ENCODE peak calls at places on chromosome 4, in eight cellular contexts. Z is choroid plexus epithelial cell, E is esophagus squamous epithelium, J is kidney, T is neural progenitor cell, L is foreskin fibroblast, R is SK-N-SH, O is sigmoid colon. H is an unnamed sample.

GRCh38 chr4:139922625-139923024 is 231.4 kb downstream of the MAML3 start:
- DNase-seq in Z (no peak), E (no peak), J (no peak), T (no peak), L (no peak), R (no peak), O (no peak), H (no peak)

GRCh38 chr4:54495091-54495490 is 162.7 kb upstream of the KIT start:
- DNase-seq in Z (no peak), E (no peak), J (no peak), T (peak), L (no peak), R (no peak), O (no peak), H (no peak)

GRCh38 chr4:178970433-178971140 is 1528.3 kb upstream of the AGA start:
- DNase-seq in Z (no peak), E (no peak), J (no peak), T (no peak), L (no peak), R (no peak), O (no peak), H (no peak)

GRCh38 chr4:139658185-139658584 is 7.4 kb upstream of the MGST2 start:
- DNase-seq in Z (no peak), E (no peak), J (no peak), T (peak), L (no peak), R (no peak), O (no peak), H (no peak)

GRCh38 chr4:185520119-185520518 is 15.2 kb downstream of the PDLIM3 start:
- DNase-seq in Z (peak), E (no peak), J (no peak), T (no peak), L (no peak), R (no peak), O (no peak), H (no peak)

GRCh38 chr4:138869631-138870030 is 145.9 kb upstream of the NOCT start:
- DNase-seq in Z (no peak), E (no peak), J (no peak), T (no peak), L (no peak), R (no peak), O (no peak), H (no peak)

GRCh38 chr4:172895699-172896098 is 272.9 kb upstream of the GALNT7 start:
- DNase-seq in Z (no peak), E (no peak), J (no peak), T (no peak), L (no peak), R (no peak), O (no peak), H (no peak)

GRCh38 chr4:76256032-76256431 is 4.5 kb downstream of the FAM47E start:
- DNase-seq in Z (no peak), E (no peak), J (no peak), T (no peak), L (no peak), R (no peak), O (no peak), H (no peak)

GRCh38 chr4:8723222-8723980 is 130.8 kb downstream of the CPZ start:
- DNase-seq in Z (no peak), E (no peak), J (peak), T (no peak), L (no peak), R (no peak), O (peak), H (peak)

GRCh38 chr4:78552398-78553396 is 1.1 kb downstream of the ANXA3 start:
- DNase-seq in Z (peak), E (no peak), J (no peak), T (peak), L (no peak), R (no peak), O (no peak), H (no peak)

GRCh38 chr4:124092101-124093057 is 620.2 kb downstream of the ANKRD50 start:
- DNase-seq in Z (peak), E (no peak), J (no peak), T (no peak), L (no peak), R (no peak), O (no peak), H (no peak)

GRCh38 chr4:106338671-106339070 is 22.3 kb downstream of the AIMP1 start:
- DNase-seq in Z (no peak), E (no peak), J (no peak), T (no peak), L (no peak), R (no peak), O (no peak), H (no peak)

GRCh38 chr4:92952426-92952825 is 648.7 kb downstream of the GRID2 start:
- DNase-seq in Z (no peak), E (no peak), J (no peak), T (no peak), L (no peak), R (no peak), O (no peak), H (no peak)

GRCh38 chr4:89307446-89308160 is at the start of gene GPRIN3:
- DNase-seq in Z (no peak), E (peak), J (peak), T (peak), L (no peak), R (peak), O (peak), H (no peak)

GRCh38 chr4:95889662-95890061 is 49.8 kb downstream of the PDHA2 start:
- DNase-seq in Z (peak), E (no peak), J (no peak), T (peak), L (no peak), R (no peak), O (no peak), H (no peak)

GRCh38 chr4:141177171-141177570 is 43.5 kb upstream of the ZNF330 start:
- DNase-seq in Z (no peak), E (no peak), J (no peak), T (no peak), L (no peak), R (no peak), O (no peak), H (no peak)

GRCh38 chr4:94570558-94570957 is 118.8 kb downstream of the PDLIM5 start:
- DNase-seq in Z (no peak), E (no peak), J (no peak), T (peak), L (no peak), R (no peak), O (no peak), H (no peak)

GRCh38 chr4:80307774-80308465 is 27.6 kb upstream of the CFAP299 start:
- DNase-seq in Z (peak), E (no peak), J (peak), T (peak), L (peak), R (peak), O (peak), H (no peak)

GRCh38 chr4:854356-854755 is 28.4 kb upstream of the CPLX1 start:
- DNase-seq in Z (no peak), E (no peak), J (peak), T (no peak), L (no peak), R (no peak), O (no peak), H (no peak)

GRCh38 chr4:41154001-41154813 is 60.1 kb downstream of the APBB2 start:
- DNase-seq in Z (no peak), E (no peak), J (no peak), T (no peak), L (no peak), R (no peak), O (no peak), H (no peak)

GRCh38 chr4:1171306-1172227 is 816 bp downstream of the SPON2 start:
- DNase-seq in Z (peak), E (no peak), J (peak), T (peak), L (no peak), R (peak), O (peak), H (no peak)

GRCh38 chr4:146638801-146639351 is at the start of gene POU4F2:
- DNase-seq in Z (peak), E (no peak), J (no peak), T (peak), L (no peak), R (peak), O (no peak), H (no peak)

GRCh38 chr4:174365018-174365587 is 81.4 kb downstream of the CEP44 start:
- DNase-seq in Z (peak), E (no peak), J (no peak), T (peak), L (no peak), R (peak), O (no peak), H (no peak)

GRCh38 chr4:2837110-2837903 is 6.3 kb upstream of the ADD1 start:
- DNase-seq in Z (no peak), E (no peak), J (peak), T (peak), L (no peak), R (peak), O (peak), H (no peak)
- TF ChIP-seq CTCF in Z (peak), E (no peak), J (no peak), T (no peak), L (no peak), R (no peak), O (no peak), H (no peak)

GRCh38 chr4:6676722-6677558 is 16.7 kb upstream of the S100P start:
- DNase-seq in Z (no peak), E (no peak), J (no peak), T (no peak), L (no peak), R (no peak), O (no peak), H (no peak)
- H3K4me3 ChIP-seq in Z (no peak), E (no peak), J (no peak), T (no peak), L (no peak), R (no peak), O (peak), H (no peak)

DNA sequence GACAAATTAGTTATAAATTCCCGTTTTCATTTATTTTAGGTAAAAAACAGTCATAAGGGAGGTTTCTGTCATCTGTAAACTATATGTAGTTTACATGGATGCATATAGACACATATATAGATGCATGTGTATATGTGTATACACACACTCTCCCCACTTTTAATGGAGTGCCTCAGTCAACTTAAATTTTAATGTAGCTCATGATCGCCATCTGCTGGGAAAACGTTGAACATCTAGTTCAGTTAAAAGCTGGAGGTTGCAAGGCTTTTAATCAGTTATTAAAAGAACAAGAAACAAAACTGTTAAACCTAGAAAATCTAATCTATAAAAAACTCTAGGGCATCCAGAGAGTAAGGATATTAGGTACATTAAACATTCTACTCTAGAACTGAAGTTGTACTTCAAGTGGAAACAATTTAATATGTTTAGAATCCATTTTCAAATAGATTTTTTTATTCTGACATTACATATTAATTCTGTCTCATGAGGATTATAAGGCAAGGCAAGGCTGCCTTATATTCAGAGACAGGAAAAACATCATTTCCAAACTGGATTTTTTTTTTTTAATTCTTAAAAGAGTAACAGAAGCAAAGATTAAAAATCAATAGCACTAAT is 122.6 kb downstream of the SHISA3 start:
- DNase-seq in Z (peak), E (no peak), J (no peak), T (peak), L (peak), R (peak), O (no peak), H (peak)
- TF ChIP-seq CTCF in Z (peak), E (peak), J (peak), T (peak), L (peak), R (peak), O (peak), H (peak)

GRCh38 chr4:48149971-48150370 is 15.9 kb upstream of the TXK start:
- DNase-seq in Z (no peak), E (no peak), J (no peak), T (no peak), L (no peak), R (no peak), O (no peak), H (no peak)

GRCh38 chr4:48152259-48152658 is 18.2 kb upstream of the TXK start:
- DNase-seq in Z (no peak), E (no peak), J (no peak), T (no peak), L (no peak), R (no peak), O (no peak), H (no peak)

DNA sequence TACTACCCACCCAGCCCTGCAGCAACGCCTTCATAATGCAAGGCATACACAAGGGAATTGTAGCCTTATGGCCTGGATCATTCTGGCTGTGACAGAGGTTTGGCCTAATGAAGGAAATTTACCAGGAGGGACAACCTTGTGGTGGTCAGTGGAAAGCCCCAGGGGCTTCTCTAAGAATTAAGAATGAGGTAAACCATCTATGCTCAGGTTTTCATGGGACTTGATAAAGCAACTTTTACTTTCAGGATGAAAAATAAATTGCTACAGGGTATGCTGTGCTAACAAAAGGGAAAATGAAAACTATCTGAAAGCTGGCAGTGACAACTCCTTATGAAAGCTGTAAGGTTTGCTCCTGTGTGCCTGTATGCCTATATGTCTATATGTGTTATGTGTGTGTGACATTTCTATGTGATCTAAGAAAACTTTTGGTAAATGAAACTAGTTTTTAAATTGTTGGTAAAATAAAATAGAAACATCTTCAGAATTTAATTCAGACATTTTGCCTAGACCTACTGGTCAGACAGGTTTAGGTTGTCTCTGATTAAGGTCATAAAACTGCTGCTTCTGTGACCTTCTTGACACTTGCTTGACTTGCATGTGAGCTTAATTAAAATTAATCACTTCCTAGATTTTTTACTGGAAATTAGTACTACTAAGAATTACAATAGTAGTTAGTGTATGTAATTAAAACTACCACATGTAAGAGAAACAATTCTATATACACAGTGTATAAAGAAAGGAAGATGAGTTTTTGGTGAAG is 19.9 kb upstream of the TXK start:
- DNase-seq in Z (no peak), E (no peak), J (no peak), T (no peak), L (no peak), R (no peak), O (no peak), H (no peak)
- H3K4me3 ChIP-seq in Z (no peak), E (no peak), J (no peak), T (no peak), L (no peak), R (no peak), O (no peak), H (no peak)

DNA sequence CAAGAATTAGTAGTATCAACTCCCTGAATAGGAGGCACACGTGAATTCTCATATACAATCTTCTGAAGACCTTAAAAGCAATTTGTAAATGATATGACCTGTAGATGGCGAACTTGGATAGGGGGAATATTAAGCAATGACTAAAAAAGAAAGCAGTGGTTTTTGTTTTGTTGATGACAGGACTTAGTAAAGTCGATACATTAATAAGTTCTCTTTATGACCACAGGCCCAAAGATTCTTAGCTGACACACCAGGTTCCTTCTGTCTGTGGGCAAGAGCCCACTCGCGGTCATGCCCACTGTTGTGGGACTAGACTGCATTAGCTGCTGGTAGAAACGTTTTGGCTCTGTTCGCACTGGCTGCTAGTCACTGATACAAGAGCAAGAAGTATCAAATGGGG is 30.8 kb downstream of the ALPK1 start:
- DNase-seq in Z (peak), E (no peak), J (no peak), T (peak), L (peak), R (peak), O (no peak), H (no peak)
- TF ChIP-seq CTCF in Z (peak), E (peak), J (peak), T (peak), L (peak), R (peak), O (peak), H (no peak)

DNA sequence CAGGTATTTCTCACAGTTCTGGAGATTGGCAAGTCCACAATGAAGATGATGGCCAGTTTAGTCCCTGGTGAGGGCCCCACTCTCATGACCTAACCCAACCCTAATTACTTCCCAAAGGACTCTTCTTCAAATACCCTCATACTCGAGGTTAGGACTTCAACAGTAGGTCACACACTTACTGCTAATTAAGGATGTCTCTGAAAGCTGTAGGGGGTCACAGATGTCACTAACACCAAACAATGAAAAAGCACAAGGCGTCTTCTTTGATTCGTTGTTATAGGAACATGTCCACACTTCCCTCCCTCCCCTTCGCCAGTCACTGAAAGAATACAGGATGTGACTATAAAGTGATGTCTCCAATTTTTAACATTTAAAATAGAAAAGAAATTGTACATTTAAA is 309.7 kb downstream of the PACRGL start:
- DNase-seq in Z (no peak), E (no peak), J (no peak), T (peak), L (no peak), R (no peak), O (no peak), H (no peak)
- H3K4me3 ChIP-seq in Z (no peak), E (no peak), J (no peak), T (no peak), L (no peak), R (no peak), O (no peak), H (no peak)

GRCh38 chr4:102715057-102715456 is 45.7 kb downstream of the MANBA start:
- DNase-seq in Z (peak), E (no peak), J (no peak), T (no peak), L (no peak), R (no peak), O (no peak), H (no peak)
- TF ChIP-seq CTCF in Z (peak), E (no peak), J (no peak), T (peak), L (no peak), R (peak), O (no peak), H (no peak)

DNA sequence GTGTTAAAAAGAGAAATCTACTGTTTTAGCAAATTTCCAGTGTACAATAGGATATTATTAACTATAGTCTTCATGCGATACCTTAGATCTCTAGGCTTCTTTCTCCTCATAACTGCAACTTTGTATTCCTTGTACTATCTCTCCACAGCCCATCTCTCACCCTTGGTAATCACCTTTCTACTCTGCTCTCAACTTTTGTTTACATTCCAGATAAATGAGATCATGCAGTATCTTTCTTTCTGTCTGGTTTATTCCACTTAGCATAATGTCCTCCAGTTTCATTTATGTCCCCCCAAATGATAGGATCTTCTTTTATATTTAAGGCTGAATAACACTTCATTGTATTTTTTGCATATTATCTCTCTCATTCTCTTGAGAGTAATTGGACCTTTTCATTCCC is 165.5 kb downstream of the HS3ST1 start:
- DNase-seq in Z (no peak), E (no peak), J (no peak), T (no peak), L (no peak), R (no peak), O (no peak), H (no peak)
- H3K4me3 ChIP-seq in Z (no peak), E (no peak), J (no peak), T (no peak), L (no peak), R (no peak), O (no peak), H (no peak)

DNA sequence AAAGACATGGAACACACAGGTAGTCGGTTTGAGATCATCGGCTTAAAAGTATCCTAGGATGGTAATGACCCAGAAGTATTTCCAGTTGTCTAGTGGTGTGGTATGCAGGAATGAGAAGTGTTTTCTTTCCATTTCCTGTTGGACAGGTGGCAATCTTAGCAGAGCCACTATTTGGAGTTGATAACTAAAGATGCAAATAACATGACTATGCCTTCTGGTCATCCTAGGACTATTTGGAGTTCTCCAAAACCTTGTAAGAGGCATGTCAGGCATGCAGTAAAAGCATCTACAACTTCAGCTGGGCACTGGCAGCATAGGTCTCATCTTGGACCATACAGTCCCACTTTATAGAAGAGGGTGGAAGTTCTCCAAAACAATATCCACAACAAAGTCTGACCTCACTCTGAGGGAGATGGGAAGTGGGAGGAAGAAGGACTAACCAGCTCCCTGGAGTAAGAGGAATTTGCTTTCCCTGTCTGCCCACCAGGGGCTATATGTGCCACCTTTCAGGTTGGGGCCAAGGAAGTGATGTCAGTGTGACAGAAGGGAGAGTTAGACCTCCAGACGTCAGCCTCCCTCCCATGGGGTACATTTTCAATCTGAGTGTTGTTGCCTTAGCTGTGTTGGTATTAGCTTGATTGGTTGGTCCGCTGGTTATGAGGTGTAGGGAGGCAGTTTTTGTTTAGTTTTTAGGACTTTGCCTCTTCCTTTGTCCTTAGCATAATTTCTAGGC is 101.2 kb upstream of the MYOZ2 start:
- DNase-seq in Z (no peak), E (no peak), J (no peak), T (no peak), L (no peak), R (no peak), O (no peak), H (no peak)
- TF ChIP-seq CTCF in Z (no peak), E (no peak), J (no peak), T (peak), L (no peak), R (no peak), O (no peak), H (no peak)

H was measured in ascending aorta.